ENCODE peak calls at places on chromosomes 16 and 17, in six cellular contexts. C is heart right ventricle, B is mesothelial cell of epicardium, V is GM23338, E is WERI-Rb-1, J is PC-9. L is an unnamed sample.

GRCh38 chr16:81265658-81266451 is 27.4 kb downstream of the BCO1 start:
- DNase-seq in B (no peak), E (no peak), V (no peak), C (peak; percentile 84), J (no peak), L (no peak)

GRCh38 chr16:79008036-79008868 is 592.3 kb downstream of the MAF start:
- DNase-seq in V (no peak), J (no peak), B (no peak), E (no peak), C (no peak), L (no peak)

GRCh38 chr16:3030128-3030871 is 6.4 kb downstream of the BICDL2 start:
- DNase-seq in J (no peak), E (no peak), C (no peak), B (no peak), V (no peak), L (no peak)

GRCh38 chr17:66301418-66301863 is 972 bp upstream of the PRKCA start:
- DNase-seq in C (no peak), E (no peak), B (no peak), J (no peak), V (peak; percentile 21), L (no peak)

GRCh38 chr16:87441886-87442580 is 49.9 kb downstream of the MAP1LC3B start:
- DNase-seq in C (no peak), B (no peak), J (no peak), V (no peak), E (no peak), L (no peak)

GRCh38 chr17:2689411-2690164 is 22.0 kb downstream of the CLUH start:
- DNase-seq in E (peak; percentile 69), C (peak; percentile 14), V (no peak), B (no peak), J (no peak), L (no peak)

GRCh38 chr17:47844814-47845453 is 3.9 kb upstream of the SCRN2 start:
- DNase-seq in E (no peak), C (no peak), V (peak; percentile 57), B (no peak), J (no peak), L (no peak)

GRCh38 chr16:2535644-2536021 is 2.2 kb upstream of the PDPK1 start:
- DNase-seq in C (no peak), E (no peak), J (no peak), V (no peak), B (no peak), L (no peak)

GRCh38 chr17:18041776-18042175 is 2.6 kb downstream of the GID4 start:
- DNase-seq in J (peak; percentile 32), B (no peak), E (no peak), C (no peak), V (no peak), L (no peak)

GRCh38 chr16:80682435-80683070 is 121.8 kb downstream of the CDYL2 start:
- DNase-seq in V (no peak), J (no peak), E (no peak), B (no peak), C (no peak), L (no peak)

GRCh38 chr17:2025622-2026309 is 632 bp upstream of the RTN4RL1 start:
- DNase-seq in E (peak; percentile 90), J (peak; percentile 77), C (peak; percentile 78), B (no peak), V (peak; percentile 78), L (peak; percentile 79)

GRCh38 chr17:78933025-78933958 is 8.1 kb upstream of the TIMP2 start:
- DNase-seq in E (peak; percentile 65), B (no peak), C (peak; percentile 47), J (peak; percentile 72), V (no peak), L (no peak)

GRCh38 chr17:78923660-78924453 is 1.3 kb downstream of the TIMP2 start:
- DNase-seq in V (peak; percentile 76), C (peak; percentile 56), E (peak; percentile 86), B (no peak), J (peak; percentile 88), L (no peak)

GRCh38 chr17:38608648-38609047 is 2.9 kb upstream of the SRCIN1 start:
- DNase-seq in V (peak; percentile 54), C (no peak), E (no peak), J (peak; percentile 54), B (no peak), L (no peak)

GRCh38 chr16:84598391-84598750 is 19.5 kb downstream of the COTL1 start:
- DNase-seq in E (no peak), C (no peak), B (no peak), V (no peak), J (no peak), L (no peak)

GRCh38 chr17:56679148-56679766 is 85.8 kb downstream of the NOG start:
- DNase-seq in C (no peak), B (no peak), V (peak; percentile 73), E (no peak), J (no peak), L (no peak)

GRCh38 chr17:82531431-82531881 is 11.9 kb downstream of the FOXK2 start:
- DNase-seq in C (no peak), E (no peak), J (no peak), B (no peak), V (no peak), L (no peak)

GRCh38 chr17:7313028-7313889 is 1.9 kb downstream of the GPS2 start:
- DNase-seq in V (peak; percentile 69), E (no peak), C (no peak), B (no peak), J (no peak), L (no peak)

GRCh38 chr17:47223460-47223859 is 14.3 kb downstream of the MYL4 start:
- DNase-seq in B (no peak), E (no peak), C (no peak), J (no peak), V (no peak), L (no peak)

GRCh38 chr16:23962001-23962400 is 126.2 kb downstream of the PRKCB start:
- DNase-seq in C (no peak), V (no peak), J (no peak), B (no peak), E (no peak), L (no peak)

GRCh38 chr16:88331989-88332920 is 50.5 kb upstream of the ZNF469 start:
- DNase-seq in V (no peak), C (no peak), J (peak; percentile 98), E (no peak), B (no peak), L (no peak)

GRCh38 chr16:73813523-73813922 is 483.1 kb upstream of the PSMD7 start:
- DNase-seq in J (no peak), V (no peak), C (no peak), E (no peak), B (no peak), L (no peak)

GRCh38 chr17:17505610-17506171 is 9.5 kb upstream of the RASD1 start:
- DNase-seq in J (no peak), E (no peak), B (no peak), V (no peak), C (no peak), L (no peak)

GRCh38 chr17:66625321-66625767 is 209.6 kb upstream of the CACNG5 start:
- DNase-seq in B (no peak), E (no peak), V (peak; percentile 62), C (no peak), J (no peak), L (no peak)

GRCh38 chr16:86033016-86033474 is 134.1 kb downstream of the IRF8 start:
- DNase-seq in C (no peak), J (no peak), B (no peak), V (peak; percentile 33), E (peak; percentile 18), L (no peak)

GRCh38 chr16:2791174-2791573 is 3.8 kb upstream of the PRSS33 start:
- DNase-seq in C (no peak), E (no peak), B (no peak), V (no peak), J (no peak), L (no peak)

GRCh38 chr17:47847341-47848197 is 3.4 kb downstream of the SP6 start:
- DNase-seq in C (no peak), J (no peak), B (no peak), E (no peak), V (peak; percentile 86), L (no peak)

GRCh38 chr16:11094075-11094593 is 149.8 kb downstream of the CLEC16A start:
- DNase-seq in J (peak; percentile 50), E (no peak), V (no peak), C (no peak), B (no peak), L (no peak)

GRCh38 chr16:19919142-19919541 is 34.5 kb upstream of the GPRC5B start:
- DNase-seq in B (no peak), E (no peak), C (no peak), J (no peak), V (no peak), L (no peak)

GRCh38 chr17:36529121-36529520 is 5.5 kb downstream of the MYO19 start:
- DNase-seq in B (no peak), E (no peak), C (no peak), V (no peak), J (no peak), L (no peak)

GRCh38 chr16:28553776-28554633 is at the start of gene SGF29:
- DNase-seq in J (peak; percentile 94), V (peak; percentile 90), B (peak; percentile 79), C (peak; percentile 92), E (peak; percentile 89), L (peak; percentile 68)
- TF ChIP-seq CTCF in J (peak; percentile 36), V (no peak), B (no peak), C (peak; percentile 28), E (peak; percentile 35), L (peak; percentile 12)

GRCh38 chr17:49859991-49860953 is 12.4 kb upstream of the TAC4 start:
- DNase-seq in J (no peak), C (no peak), B (no peak), E (no peak), V (peak; percentile 69), L (no peak)
- TF ChIP-seq CTCF in J (peak; percentile 30), C (no peak), B (no peak), E (no peak), V (peak; percentile 43), L (no peak)

DNA sequence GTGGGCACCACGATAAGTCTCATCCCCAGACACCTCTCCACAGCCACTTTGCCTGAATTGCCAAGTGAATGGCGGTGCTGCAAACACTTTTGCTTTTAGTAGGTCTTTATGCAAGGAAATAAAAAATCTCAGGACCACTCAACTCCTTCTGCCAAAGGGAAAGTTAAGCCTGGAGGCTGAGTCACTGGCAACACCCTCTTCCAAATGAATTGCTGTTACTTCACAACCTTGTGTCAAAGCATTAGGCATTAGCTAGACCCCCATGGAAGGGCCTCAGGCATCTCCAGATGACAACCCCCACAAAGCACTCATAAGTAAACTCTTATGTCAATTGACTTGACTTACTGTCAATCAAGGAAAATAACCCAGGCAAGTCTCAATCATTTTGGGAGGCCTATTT is 43.0 kb downstream of the RNF112 start:
- DNase-seq in B (no peak), C (no peak), E (no peak), J (no peak), V (no peak), L (no peak)
- TF ChIP-seq CTCF in B (no peak), C (no peak), E (no peak), J (no peak), V (no peak), L (no peak)

DNA sequence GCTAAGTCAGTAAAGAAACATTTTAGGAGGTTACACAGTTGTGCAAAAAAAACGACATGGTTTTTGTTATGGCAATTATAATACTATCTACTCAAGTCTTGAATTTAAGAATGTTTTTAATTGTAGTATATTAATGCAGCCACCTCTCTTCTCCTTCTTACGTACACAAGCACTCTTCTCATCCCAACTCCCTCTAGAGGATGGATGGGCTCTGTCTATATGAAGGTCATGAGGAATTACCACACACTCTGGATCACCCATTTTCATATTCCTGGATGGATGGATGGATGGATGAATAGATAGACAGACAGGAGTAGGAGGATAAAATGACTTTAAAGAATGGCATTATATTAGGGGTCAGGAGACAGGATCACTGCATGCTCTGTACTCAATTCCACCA is 120.0 kb downstream of the PHKB start:
- DNase-seq in C (no peak), V (peak; percentile 23), B (no peak), J (no peak), E (no peak), L (no peak)
- TF ChIP-seq CTCF in C (no peak), V (peak; percentile 38), B (no peak), J (no peak), E (no peak), L (no peak)